ENCODE peak calls at places on chromosomes 6 and 20, in four cellular contexts. U is mammary epithelial cell, Y is neural progenitor cell, N is fibroblast of lung. L is an unnamed sample. For H4K20me1 and H3K36me3, the result is how much of the 10 kb centered on the place peaks cover.

GRCh38 chr20:41567615-41568014 is 50.6 kb downstream of the CHD6 start:
- DNase-seq in Y (no peak), U (no peak), N (no peak), L (no peak)

GRCh38 chr6:32843321-32843978 is 397 bp downstream of the PSMB8 start:
- DNase-seq in Y (no peak), U (no peak), N (no peak), L (no peak)

GRCh38 chr20:25549866-25550477 is 35.4 kb downstream of the NINL start:
- DNase-seq in U (no peak), N (peak), Y (no peak), L (peak)

GRCh38 chr6:2563635-2564034 is 187.1 kb downstream of the MYLK4 start:
- DNase-seq in U (no peak), Y (no peak), N (peak), L (peak)

GRCh38 chr20:61736751-61737310 is 328.9 kb downstream of the TAF4 start:
- DNase-seq in U (no peak), N (no peak), Y (no peak), L (no peak)

GRCh38 chr6:161189891-161190290 is 84.0 kb downstream of the AGPAT4 start:
- DNase-seq in U (no peak), Y (no peak), N (no peak), L (no peak)

GRCh38 chr6:35494161-35494563 is 2.7 kb downstream of the TEAD3 start:
- DNase-seq in U (no peak), Y (peak), N (no peak), L (no peak)

GRCh38 chr6:169940554-169941290 is 189.3 kb downstream of the ERMARD start:
- DNase-seq in N (no peak), Y (peak), U (no peak), L (no peak)

GRCh38 chr20:61185841-61186601 is 66.0 kb upstream of the CDH4 start:
- DNase-seq in N (peak), Y (no peak), U (peak), L (peak)

GRCh38 chr20:56634735-56635422 is 5.8 kb downstream of the TFAP2C start:
- DNase-seq in N (no peak), U (peak), Y (peak), L (no peak)

GRCh38 chr6:142800240-142800639 is 144.7 kb downstream of the HIVEP2 start:
- DNase-seq in Y (no peak), U (no peak), N (no peak), L (peak)
- H3K9ac ChIP-seq in Y (no peak), U (no peak), N (no peak), L (no peak)

GRCh38 chr6:11320914-11321549 is 88.6 kb upstream of the NEDD9 start:
- DNase-seq in N (peak), Y (no peak), U (no peak), L (peak)
- H4K20me1 ChIP-seq in N (under half), Y (under half), U (under half), L (under half)

GRCh38 chr6:56637640-56638039 is 5.0 kb downstream of the DST start:
- DNase-seq in U (peak), Y (peak), N (peak), L (peak)
- H3K36me3 ChIP-seq in U (under half), Y (under half), N (under half), L (half or more)

DNA sequence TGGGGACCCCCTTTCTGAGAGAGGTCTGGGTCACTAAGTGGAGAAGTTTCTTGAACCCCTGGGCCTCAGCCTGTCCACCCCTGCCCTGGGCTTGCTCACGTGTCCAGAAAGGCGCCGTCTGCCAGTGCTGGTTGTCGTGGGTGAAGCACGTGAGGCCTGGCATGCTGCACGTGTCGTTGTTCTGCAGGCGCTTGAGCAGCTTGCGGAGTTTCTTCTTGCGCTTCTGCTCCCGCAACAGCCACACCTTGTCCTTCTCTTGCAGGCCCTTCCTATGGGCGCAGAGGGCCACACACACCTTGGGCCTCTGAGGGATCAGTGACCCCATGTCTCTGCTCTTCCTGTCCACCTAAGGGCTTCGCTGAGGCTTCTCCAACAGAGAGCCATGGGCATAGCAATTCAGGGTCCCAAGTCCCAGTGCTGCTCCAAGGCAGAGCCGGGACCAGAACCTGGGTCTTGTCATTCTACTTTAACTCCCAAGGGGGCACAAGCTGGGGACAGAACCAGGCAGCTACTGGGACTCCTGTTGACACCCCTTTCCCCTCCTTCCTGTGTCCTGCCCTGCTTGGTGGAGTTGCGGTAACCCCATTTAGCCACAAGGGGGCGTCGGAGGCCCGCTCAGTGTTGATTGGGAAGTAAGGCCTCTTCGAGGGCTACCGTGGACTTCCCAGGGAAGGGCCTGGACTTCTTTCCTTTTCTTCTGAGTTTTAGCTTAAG is 121.8 kb downstream of the SULF2 start:
- DNase-seq in Y (peak), U (peak), N (peak), L (peak)
- H3K9ac ChIP-seq in Y (no peak), U (no peak), N (no peak), L (no peak)

GRCh38 chr6:158783851-158784250 is 35.3 kb downstream of the EZR start:
- DNase-seq in Y (no peak), U (no peak), N (no peak), L (no peak)

GRCh38 chr6:158781692-158782373 is 37.3 kb downstream of the EZR start:
- DNase-seq in Y (no peak), N (no peak), U (no peak), L (no peak)

GRCh38 chr6:158783167-158783450 is 36.1 kb downstream of the EZR start:
- DNase-seq in U (no peak), Y (no peak), N (no peak), L (no peak)

GRCh38 chr6:158780963-158781691 is 38.0 kb downstream of the EZR start:
- DNase-seq in Y (no peak), U (peak), N (no peak), L (no peak)

GRCh38 chr6:158782432-158783166 is 36.6 kb downstream of the EZR start:
- DNase-seq in Y (no peak), U (no peak), N (no peak), L (no peak)
- H4K20me1 ChIP-seq in Y (under half), U (under half), N (under half), L (under half)

DNA sequence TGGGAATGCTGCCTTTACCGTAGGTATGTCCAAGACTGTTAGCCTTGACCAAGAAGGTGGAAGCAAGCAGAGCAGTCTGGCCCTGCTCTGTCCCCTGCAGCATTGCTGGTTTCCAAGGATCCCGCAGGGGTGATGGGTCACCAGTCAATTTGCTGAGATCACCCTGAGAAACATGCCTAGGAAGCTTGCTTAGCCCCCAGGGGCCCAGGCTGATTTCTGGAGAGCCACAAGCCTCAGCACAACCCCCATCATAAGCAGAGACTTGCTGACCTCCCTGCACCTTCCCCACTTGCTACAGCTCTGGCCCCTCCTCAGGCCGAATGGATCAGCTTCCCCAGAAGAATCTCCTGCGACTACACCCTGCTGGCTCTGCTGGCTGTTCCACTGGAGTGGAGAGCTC is 21.5 kb downstream of the ARHGAP40 start:
- DNase-seq in U (no peak), N (peak), Y (no peak), L (no peak)
- H3K36me3 ChIP-seq in U (under half), N (under half), Y (under half), L (under half)